ENCODE peak calls at places on chromosomes 11 and 22, in nine cellular contexts. One of them, this sample, is unnamed.

GRCh38 chr11:45924036-45924915 is 1.8 kb downstream of the LARGE2 start:
- DNase-seq in A549: no peak
- DNase-seq in IMR-90: no peak
- DNase-seq in coronary artery: peak
- DNase-seq in right atrium auricular region: no peak
- DNase-seq in upper lobe of right lung: peak
- DNase-seq in HepG2: no peak
- DNase-seq in ovary: peak
- DNase-seq in AG04450: no peak
- DNase-seq in this sample: no peak

GRCh38 chr11:37503411-37504065 is 905.5 kb upstream of the RAG2 start:
- DNase-seq in IMR-90: no peak
- DNase-seq in ovary: no peak
- DNase-seq in HepG2: no peak
- DNase-seq in right atrium auricular region: no peak
- DNase-seq in coronary artery: no peak
- DNase-seq in upper lobe of right lung: no peak
- DNase-seq in AG04450: no peak
- DNase-seq in A549: no peak
- DNase-seq in this sample: no peak

GRCh38 chr11:87038235-87038960 is 664 bp downstream of the TMEM135 start:
- DNase-seq in A549: no peak
- DNase-seq in ovary: no peak
- DNase-seq in HepG2: no peak
- DNase-seq in coronary artery: no peak
- DNase-seq in upper lobe of right lung: no peak
- DNase-seq in right atrium auricular region: no peak
- DNase-seq in AG04450: no peak
- DNase-seq in IMR-90: no peak
- DNase-seq in this sample: no peak

GRCh38 chr22:35219012-35219411 is 38.3 kb upstream of the HMGXB4 start:
- DNase-seq in ovary: no peak
- DNase-seq in AG04450: peak
- DNase-seq in right atrium auricular region: no peak
- DNase-seq in HepG2: no peak
- DNase-seq in IMR-90: peak
- DNase-seq in A549: peak
- DNase-seq in upper lobe of right lung: no peak
- DNase-seq in coronary artery: no peak
- DNase-seq in this sample: peak

GRCh38 chr22:43566021-43566420 is 154.2 kb downstream of the MPPED1 start:
- DNase-seq in ovary: no peak
- DNase-seq in AG04450: no peak
- DNase-seq in upper lobe of right lung: no peak
- DNase-seq in coronary artery: no peak
- DNase-seq in IMR-90: no peak
- DNase-seq in A549: peak
- DNase-seq in HepG2: no peak
- DNase-seq in right atrium auricular region: no peak
- DNase-seq in this sample: no peak

GRCh38 chr22:37639070-37639760 is at the start of gene SH3BP1:
- DNase-seq in coronary artery: no peak
- DNase-seq in AG04450: no peak
- DNase-seq in upper lobe of right lung: peak
- DNase-seq in HepG2: peak
- DNase-seq in IMR-90: no peak
- DNase-seq in A549: no peak
- DNase-seq in ovary: peak
- DNase-seq in right atrium auricular region: no peak
- DNase-seq in this sample: no peak

GRCh38 chr11:9251306-9251705 is 13.8 kb downstream of the DENND5A start:
- DNase-seq in right atrium auricular region: no peak
- DNase-seq in A549: no peak
- DNase-seq in IMR-90: no peak
- DNase-seq in ovary: no peak
- DNase-seq in upper lobe of right lung: no peak
- DNase-seq in coronary artery: no peak
- DNase-seq in AG04450: no peak
- DNase-seq in HepG2: no peak
- DNase-seq in this sample: no peak

GRCh38 chr11:44860967-44861828 is 89.5 kb downstream of the TP53I11 start:
- DNase-seq in IMR-90: no peak
- DNase-seq in ovary: no peak
- DNase-seq in right atrium auricular region: no peak
- DNase-seq in HepG2: no peak
- DNase-seq in A549: no peak
- DNase-seq in upper lobe of right lung: no peak
- DNase-seq in AG04450: no peak
- DNase-seq in coronary artery: no peak
- DNase-seq in this sample: no peak

GRCh38 chr11:66653123-66653522 is 14.6 kb downstream of the RBM4 start:
- DNase-seq in A549: no peak
- DNase-seq in HepG2: no peak
- DNase-seq in coronary artery: no peak
- DNase-seq in upper lobe of right lung: no peak
- DNase-seq in right atrium auricular region: no peak
- DNase-seq in IMR-90: peak
- DNase-seq in ovary: no peak
- DNase-seq in AG04450: no peak
- DNase-seq in this sample: no peak

GRCh38 chr11:78365381-78365792 is 52.2 kb downstream of the GAB2 start:
- DNase-seq in upper lobe of right lung: no peak
- DNase-seq in coronary artery: no peak
- DNase-seq in HepG2: peak
- DNase-seq in right atrium auricular region: no peak
- DNase-seq in A549: peak
- DNase-seq in AG04450: no peak
- DNase-seq in ovary: no peak
- DNase-seq in IMR-90: no peak
- DNase-seq in this sample: no peak

GRCh38 chr22:19234126-19234896 is 55.8 kb upstream of the SLC25A1 start:
- DNase-seq in right atrium auricular region: no peak
- DNase-seq in AG04450: no peak
- DNase-seq in IMR-90: no peak
- DNase-seq in ovary: no peak
- DNase-seq in A549: no peak
- DNase-seq in coronary artery: no peak
- DNase-seq in HepG2: no peak
- DNase-seq in upper lobe of right lung: no peak
- DNase-seq in this sample: no peak

GRCh38 chr11:37811349-37811748 is 1213.3 kb upstream of the RAG2 start:
- DNase-seq in HepG2: no peak
- DNase-seq in ovary: no peak
- DNase-seq in AG04450: no peak
- DNase-seq in right atrium auricular region: no peak
- DNase-seq in A549: no peak
- DNase-seq in coronary artery: no peak
- DNase-seq in upper lobe of right lung: peak
- DNase-seq in IMR-90: no peak
- DNase-seq in this sample: no peak

GRCh38 chr11:105979997-105980703 is 41.9 kb downstream of the MSANTD4 start:
- DNase-seq in coronary artery: no peak
- DNase-seq in ovary: no peak
- DNase-seq in right atrium auricular region: no peak
- DNase-seq in AG04450: no peak
- DNase-seq in HepG2: no peak
- DNase-seq in A549: no peak
- DNase-seq in upper lobe of right lung: no peak
- DNase-seq in IMR-90: no peak
- DNase-seq in this sample: no peak

GRCh38 chr11:105969756-105970155 is 52.3 kb downstream of the MSANTD4 start:
- DNase-seq in right atrium auricular region: no peak
- DNase-seq in ovary: no peak
- DNase-seq in HepG2: no peak
- DNase-seq in A549: no peak
- DNase-seq in upper lobe of right lung: no peak
- DNase-seq in IMR-90: no peak
- DNase-seq in coronary artery: no peak
- DNase-seq in AG04450: no peak
- DNase-seq in this sample: no peak

DNA sequence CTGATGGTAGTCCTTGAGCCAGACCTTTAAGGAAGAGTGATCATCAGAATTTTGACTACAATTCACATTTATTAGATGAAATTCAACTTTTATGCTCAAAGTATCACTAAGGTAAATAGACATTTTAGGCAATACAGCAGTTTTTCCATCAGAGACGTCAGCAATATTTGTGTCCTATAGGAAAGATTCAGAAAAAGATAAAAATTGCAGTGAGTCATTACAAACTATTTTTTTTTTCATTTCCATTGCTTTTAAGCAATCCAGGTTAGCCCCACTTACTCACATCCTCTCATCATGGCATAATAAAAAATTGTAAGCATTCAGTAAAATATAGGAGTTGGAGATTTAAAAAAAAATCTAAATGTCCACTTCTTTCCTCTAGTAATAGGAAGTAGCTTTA is 46.9 kb downstream of the MSANTD4 start:
- DNase-seq in AG04450: no peak
- DNase-seq in HepG2: no peak
- DNase-seq in IMR-90: peak
- DNase-seq in coronary artery: no peak
- DNase-seq in right atrium auricular region: no peak
- DNase-seq in ovary: no peak
- DNase-seq in upper lobe of right lung: no peak
- DNase-seq in A549: no peak
- DNase-seq in this sample: no peak
- H3K4me3 ChIP-seq in AG04450: no peak
- H3K4me3 ChIP-seq in HepG2: no peak
- H3K4me3 ChIP-seq in IMR-90: no peak
- H3K4me3 ChIP-seq in coronary artery: no peak
- H3K4me3 ChIP-seq in right atrium auricular region: no peak
- H3K4me3 ChIP-seq in ovary: no peak
- H3K4me3 ChIP-seq in upper lobe of right lung: no peak
- H3K4me3 ChIP-seq in A549: no peak
- H3K4me3 ChIP-seq in this sample: no peak

GRCh38 chr22:41952713-41953112 is 763 bp downstream of the SMIM45 start:
- DNase-seq in ovary: no peak
- DNase-seq in upper lobe of right lung: no peak
- DNase-seq in HepG2: no peak
- DNase-seq in A549: no peak
- DNase-seq in IMR-90: no peak
- DNase-seq in AG04450: no peak
- DNase-seq in right atrium auricular region: no peak
- DNase-seq in coronary artery: no peak
- DNase-seq in this sample: no peak

GRCh38 chr22:41963453-41964105 is 5.7 kb upstream of the SEPTIN3 start:
- DNase-seq in upper lobe of right lung: peak
- DNase-seq in AG04450: no peak
- DNase-seq in IMR-90: peak
- DNase-seq in right atrium auricular region: no peak
- DNase-seq in ovary: no peak
- DNase-seq in A549: no peak
- DNase-seq in HepG2: no peak
- DNase-seq in coronary artery: no peak
- DNase-seq in this sample: no peak

GRCh38 chr22:41957941-41958556 is 6.1 kb downstream of the SMIM45 start:
- DNase-seq in HepG2: no peak
- DNase-seq in ovary: no peak
- DNase-seq in A549: no peak
- DNase-seq in right atrium auricular region: no peak
- DNase-seq in coronary artery: no peak
- DNase-seq in IMR-90: no peak
- DNase-seq in AG04450: no peak
- DNase-seq in upper lobe of right lung: no peak
- DNase-seq in this sample: no peak
- TF ChIP-seq CTCF in HepG2: no peak
- TF ChIP-seq CTCF in ovary: no peak
- TF ChIP-seq CTCF in A549: no peak
- TF ChIP-seq CTCF in right atrium auricular region: no peak
- TF ChIP-seq CTCF in coronary artery: no peak
- TF ChIP-seq CTCF in IMR-90: no peak
- TF ChIP-seq CTCF in AG04450: no peak
- TF ChIP-seq CTCF in upper lobe of right lung: peak
- TF ChIP-seq CTCF in this sample: no peak

GRCh38 chr11:102676086-102676485 is 29.5 kb downstream of the MMP27 start:
- DNase-seq in IMR-90: no peak
- DNase-seq in HepG2: no peak
- DNase-seq in A549: no peak
- DNase-seq in upper lobe of right lung: no peak
- DNase-seq in coronary artery: no peak
- DNase-seq in AG04450: no peak
- DNase-seq in right atrium auricular region: no peak
- DNase-seq in ovary: no peak
- DNase-seq in this sample: no peak
- H3K27ac ChIP-seq in IMR-90: no peak
- H3K27ac ChIP-seq in HepG2: no peak
- H3K27ac ChIP-seq in A549: no peak
- H3K27ac ChIP-seq in upper lobe of right lung: no peak
- H3K27ac ChIP-seq in coronary artery: no peak
- H3K27ac ChIP-seq in AG04450: no peak
- H3K27ac ChIP-seq in right atrium auricular region: no peak
- H3K27ac ChIP-seq in ovary: no peak
- H3K27ac ChIP-seq in this sample: no peak

DNA sequence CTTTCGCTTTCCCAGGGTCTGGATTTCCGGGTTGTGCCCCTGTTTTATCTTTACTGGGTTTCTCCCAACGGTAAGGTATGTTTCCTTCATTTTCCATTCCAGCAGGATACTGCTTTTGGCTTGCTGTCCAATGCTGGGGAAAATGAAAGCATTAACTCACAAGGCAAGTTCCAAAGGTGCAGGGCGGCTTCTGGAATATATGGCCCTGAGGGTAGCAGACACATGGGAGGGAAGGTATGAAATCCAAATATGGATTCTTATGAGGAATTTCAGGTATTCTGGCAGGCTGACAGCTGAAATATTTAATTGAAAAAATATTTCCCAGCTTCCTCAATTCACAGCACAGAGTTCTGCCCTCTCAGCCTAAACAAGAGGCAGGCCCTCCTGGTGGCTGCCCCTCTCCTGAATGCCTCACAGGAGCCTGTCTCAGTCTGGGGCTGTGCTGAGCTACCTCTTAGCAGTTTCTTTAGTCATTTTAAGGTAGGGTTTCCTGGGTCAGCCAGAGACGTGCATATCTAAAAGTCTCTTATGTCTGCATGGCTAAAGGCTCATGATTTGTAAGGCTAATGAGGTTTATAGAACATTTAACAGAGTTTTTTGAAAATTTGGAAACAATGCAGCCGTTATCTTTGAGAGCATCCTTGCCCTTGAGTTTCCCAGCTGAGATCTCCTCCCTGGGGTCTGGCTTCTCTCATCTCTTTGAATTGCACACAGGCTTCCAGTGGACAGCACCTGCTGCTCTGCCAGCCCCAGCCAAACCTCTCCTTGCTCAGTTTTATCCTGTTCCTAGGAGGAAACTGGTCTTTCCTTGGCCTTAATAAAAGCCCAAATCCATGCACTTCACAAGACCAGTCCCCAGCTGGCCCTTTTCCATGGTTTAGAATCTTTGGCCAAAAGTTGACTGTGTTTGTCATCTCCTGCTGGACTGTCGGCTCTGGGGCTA is 318.8 kb upstream of the B3GAT1 start:
- DNase-seq in right atrium auricular region: no peak
- DNase-seq in upper lobe of right lung: no peak
- DNase-seq in AG04450: no peak
- DNase-seq in coronary artery: no peak
- DNase-seq in A549: no peak
- DNase-seq in ovary: no peak
- DNase-seq in HepG2: no peak
- DNase-seq in IMR-90: no peak
- DNase-seq in this sample: no peak
- H3K4me3 ChIP-seq in right atrium auricular region: no peak
- H3K4me3 ChIP-seq in upper lobe of right lung: no peak
- H3K4me3 ChIP-seq in AG04450: no peak
- H3K4me3 ChIP-seq in coronary artery: no peak
- H3K4me3 ChIP-seq in A549: no peak
- H3K4me3 ChIP-seq in ovary: no peak
- H3K4me3 ChIP-seq in HepG2: no peak
- H3K4me3 ChIP-seq in IMR-90: no peak
- H3K4me3 ChIP-seq in this sample: no peak

GRCh38 chr11:92929168-92930053 is 40.0 kb upstream of the MTNR1B start:
- DNase-seq in upper lobe of right lung: no peak
- DNase-seq in IMR-90: no peak
- DNase-seq in ovary: no peak
- DNase-seq in coronary artery: no peak
- DNase-seq in HepG2: no peak
- DNase-seq in right atrium auricular region: no peak
- DNase-seq in AG04450: no peak
- DNase-seq in A549: no peak
- DNase-seq in this sample: no peak
- TF ChIP-seq CTCF in upper lobe of right lung: no peak
- TF ChIP-seq CTCF in IMR-90: no peak
- TF ChIP-seq CTCF in ovary: no peak
- TF ChIP-seq CTCF in coronary artery: no peak
- TF ChIP-seq CTCF in HepG2: no peak
- TF ChIP-seq CTCF in right atrium auricular region: no peak
- TF ChIP-seq CTCF in AG04450: no peak
- TF ChIP-seq CTCF in A549: no peak
- TF ChIP-seq CTCF in this sample: no peak